ENCODE peak calls at places on chromosome 2, in nine cellular contexts. R, N, T, S, M, W, B, U and V are unnamed samples.
A peak's percentile ranks its signal among the peaks of the same experiment; 100 is the strongest.

GRCh38 chr2:226885769-226886435 is 50.0 kb downstream of the RHBDD1 start:
- DNase-seq in R (no peak), N (no peak), T (no peak), S (no peak), M (no peak), W (no peak), B (no peak), U (no peak), V (no peak)

GRCh38 chr2:157488877-157489276 is 45.0 kb upstream of the CYTIP start:
- DNase-seq in R (no peak), N (no peak), T (no peak), S (no peak), M (no peak), W (peak; percentile 75), B (no peak), U (no peak), V (peak; percentile 57)

GRCh38 chr2:108257757-108258331 is 18.1 kb downstream of the SULT1C3 start:
- DNase-seq in R (no peak), N (no peak), T (no peak), S (no peak), M (no peak), W (no peak), B (peak; percentile 19), U (no peak), V (no peak)

GRCh38 chr2:204670124-204670523 is 124.8 kb downstream of the PARD3B start:
- DNase-seq in R (no peak), N (no peak), T (no peak), S (no peak), M (no peak), W (peak; percentile 44), B (peak; percentile 68), U (no peak), V (peak; percentile 67)

GRCh38 chr2:106174056-106174455 is 20.0 kb downstream of the UXS1 start:
- DNase-seq in R (no peak), N (no peak), T (no peak), S (no peak), M (no peak), W (no peak), B (no peak), U (no peak), V (no peak)

GRCh38 chr2:105915005-105915558 is 170.4 kb downstream of the NCK2 start:
- DNase-seq in R (no peak), N (peak; percentile 41), T (no peak), S (no peak), M (no peak), W (no peak), B (no peak), U (no peak), V (no peak)

GRCh38 chr2:173452436-173452835 is 97.8 kb downstream of the CDCA7 start:
- DNase-seq in R (no peak), N (no peak), T (no peak), S (no peak), M (no peak), W (no peak), B (no peak), U (no peak), V (no peak)

GRCh38 chr2:180722551-180723239 is 257.7 kb upstream of the UBE2E3 start:
- DNase-seq in R (no peak), N (no peak), T (peak; percentile 9), S (no peak), M (no peak), W (no peak), B (no peak), U (no peak), V (no peak)

GRCh38 chr2:142339261-142339660 is 208.4 kb upstream of the LRP1B start:
- DNase-seq in R (no peak), N (no peak), T (no peak), S (no peak), M (no peak), W (no peak), B (no peak), U (no peak), V (no peak)

DNA sequence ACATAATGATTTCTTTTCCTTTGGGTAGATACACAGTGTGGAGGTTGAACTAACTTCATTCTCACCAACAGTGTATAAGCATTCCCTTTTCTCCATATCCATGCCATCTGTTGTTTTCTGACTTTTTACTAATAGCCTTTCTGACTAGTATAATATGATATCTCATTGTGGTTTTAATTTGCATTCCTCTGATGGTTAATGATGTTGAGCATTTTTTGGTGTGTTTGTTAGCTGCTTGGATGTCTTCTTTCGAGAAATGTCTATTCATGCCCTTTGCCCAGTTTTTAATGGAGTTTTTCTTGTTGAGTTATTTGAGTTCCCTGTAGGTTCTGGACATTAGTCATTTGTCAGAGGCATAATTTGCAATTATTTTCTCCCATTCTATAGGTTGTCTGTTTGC is 59.8 kb downstream of the MARCHF4 start:
- DNase-seq in R (no peak), N (no peak), T (no peak), S (no peak), M (no peak), W (no peak), B (no peak), U (no peak), V (no peak)
- TF ChIP-seq POLR2AphosphoS5 in R (no peak), N (no peak), T (no peak), S (no peak), M (no peak), W (no peak), B (no peak), U (no peak), V (no peak)

GRCh38 chr2:100812141-100812540 is 7.8 kb upstream of the NPAS2 start:
- DNase-seq in R (no peak), N (no peak), T (no peak), S (no peak), M (no peak), W (no peak), B (no peak), U (no peak), V (no peak)

GRCh38 chr2:100814043-100814442 is 5.9 kb upstream of the NPAS2 start:
- DNase-seq in R (no peak), N (no peak), T (no peak), S (no peak), M (no peak), W (no peak), B (no peak), U (no peak), V (no peak)

GRCh38 chr2:100812573-100812972 is 7.4 kb upstream of the NPAS2 start:
- DNase-seq in R (no peak), N (no peak), T (no peak), S (no peak), M (no peak), W (no peak), B (no peak), U (no peak), V (no peak)

GRCh38 chr2:100814453-100814852 is 5.5 kb upstream of the NPAS2 start:
- DNase-seq in R (no peak), N (no peak), T (no peak), S (no peak), M (no peak), W (peak; percentile 77), B (peak; percentile 88), U (no peak), V (no peak)

GRCh38 chr2:100813527-100813926 is 6.4 kb upstream of the NPAS2 start:
- DNase-seq in R (no peak), N (no peak), T (no peak), S (no peak), M (no peak), W (no peak), B (no peak), U (no peak), V (peak; percentile 65)
- TF ChIP-seq POLR2AphosphoS5 in R (no peak), N (no peak), T (peak; percentile 9), S (no peak), M (no peak), W (peak; percentile 29), B (no peak), U (no peak), V (no peak)

GRCh38 chr2:64839844-64840243 is 149.4 kb upstream of the SLC1A4 start:
- DNase-seq in R (no peak), N (no peak), T (no peak), S (no peak), M (peak; percentile 86), W (no peak), B (no peak), U (no peak), V (no peak)
- TF ChIP-seq POLR2AphosphoS5 in R (no peak), N (peak; percentile 51), T (no peak), S (no peak), M (peak; percentile 41), W (no peak), B (no peak), U (no peak), V (no peak)

GRCh38 chr2:120470041-120470716 is 124.2 kb downstream of the INHBB start:
- DNase-seq in R (no peak), N (no peak), T (peak; percentile 94), S (no peak), M (peak; percentile 77), W (peak; percentile 85), B (peak; percentile 95), U (no peak), V (peak; percentile 49)
- TF ChIP-seq POLR2AphosphoS5 in R (no peak), N (no peak), T (peak; percentile 88), S (no peak), M (peak; percentile 39), W (peak; percentile 73), B (no peak), U (no peak), V (no peak)

GRCh38 chr2:235910067-235910466 is 258.1 kb downstream of the GBX2 start:
- DNase-seq in R (peak; percentile 11), N (no peak), T (no peak), S (no peak), M (no peak), W (no peak), B (no peak), U (no peak), V (no peak)
- TF ChIP-seq POLR2AphosphoS5 in R (no peak), N (no peak), T (no peak), S (no peak), M (no peak), W (no peak), B (no peak), U (no peak), V (no peak)

GRCh38 chr2:148546270-148546669 is 98.3 kb upstream of the EPC2 start:
- DNase-seq in R (no peak), N (no peak), T (no peak), S (no peak), M (no peak), W (no peak), B (no peak), U (no peak), V (no peak)
- TF ChIP-seq POLR2AphosphoS5 in R (no peak), N (no peak), T (no peak), S (no peak), M (no peak), W (no peak), B (no peak), U (no peak), V (no peak)